ENCODE peak calls at places on chromosomes 13 and 19, in six cellular contexts. D is heart left ventricle, H is epithelial cell of esophagus, W is Caco-2, R is H9, Q is colonic mucosa. K is an unnamed sample.

GRCh38 chr13:31878955-31879354 is 139.6 kb downstream of the RXFP2 start:
- DNase-seq in Q (no peak), W (no peak), R (no peak), H (no peak), D (no peak), K (no peak)

GRCh38 chr19:3483226-3483628 is at the start of gene SMIM44:
- DNase-seq in H (no peak), R (no peak), D (no peak), Q (peak; percentile 52), W (no peak), K (no peak)

GRCh38 chr13:44786724-44787123 is 202.5 kb downstream of the NUFIP1 start:
- DNase-seq in H (no peak), W (no peak), R (no peak), D (no peak), Q (no peak), K (no peak)

GRCh38 chr19:3672993-3673392 is 27.3 kb downstream of the PIP5K1C start:
- DNase-seq in W (no peak), D (no peak), H (no peak), R (no peak), Q (no peak), K (no peak)

GRCh38 chr13:110125157-110125556 is 181.8 kb downstream of the COL4A1 start:
- DNase-seq in Q (no peak), R (no peak), W (no peak), D (no peak), H (no peak), K (no peak)

GRCh38 chr13:92346046-92346445 is 880.6 kb upstream of the GPC6 start:
- DNase-seq in W (no peak), Q (no peak), D (no peak), R (no peak), H (no peak), K (no peak)

GRCh38 chr19:56664511-56664910 is 7.0 kb downstream of the ZNF835 start:
- DNase-seq in H (no peak), Q (no peak), R (no peak), D (no peak), W (no peak), K (no peak)

GRCh38 chr19:7934766-7935165 is 8.7 kb downstream of the TIMM44 start:
- DNase-seq in H (no peak), Q (no peak), R (no peak), W (no peak), D (no peak), K (no peak)

GRCh38 chr19:2609389-2610116 is 92.9 kb downstream of the GNG7 start:
- DNase-seq in D (peak; percentile 28), H (no peak), R (no peak), Q (no peak), W (no peak), K (no peak)

GRCh38 chr19:36225219-36225892 is 10.4 kb downstream of the ZNF146 start:
- DNase-seq in W (no peak), Q (no peak), R (no peak), H (no peak), D (no peak), K (no peak)

GRCh38 chr13:37914781-37915391 is 45.3 kb upstream of the TRPC4 start:
- DNase-seq in D (no peak), R (peak; percentile 73), W (no peak), H (peak; percentile 93), Q (no peak), K (no peak)

GRCh38 chr13:92463134-92463533 is 763.5 kb upstream of the GPC6 start:
- DNase-seq in Q (peak; percentile 18), R (no peak), H (no peak), W (no peak), D (no peak), K (no peak)

GRCh38 chr19:2115324-2115723 is 18.6 kb downstream of the IZUMO4 start:
- DNase-seq in D (no peak), W (no peak), Q (no peak), R (no peak), H (no peak), K (no peak)

GRCh38 chr13:23984541-23984940 is 87.2 kb upstream of the C1QTNF9B start:
- DNase-seq in W (no peak), H (peak; percentile 69), D (no peak), Q (no peak), R (no peak), K (no peak)

GRCh38 chr13:24233351-24233901 is 72.9 kb downstream of the SPATA13 start:
- DNase-seq in H (no peak), W (no peak), D (no peak), R (no peak), Q (no peak), K (no peak)

GRCh38 chr13:37375724-37376123 is 222.8 kb downstream of the POSTN start:
- DNase-seq in Q (no peak), R (no peak), W (no peak), H (peak; percentile 57), D (no peak), K (no peak)

GRCh38 chr13:25118371-25118770 is 22.4 kb downstream of the PABPC3 start:
- DNase-seq in R (no peak), W (no peak), H (no peak), D (no peak), Q (no peak), K (no peak)

GRCh38 chr19:32224371-32225244 is 120.8 kb upstream of the ZNF507 start:
- DNase-seq in Q (peak; percentile 49), H (peak; percentile 37), R (peak; percentile 61), W (no peak), D (peak; percentile 75), K (peak; percentile 56)

GRCh38 chr13:46605089-46605488 is 52.1 kb downstream of the LRCH1 start:
- DNase-seq in W (no peak), Q (no peak), R (no peak), H (no peak), D (no peak), K (no peak)

GRCh38 chr13:39224841-39225240 is 186.6 kb downstream of the NHLRC3 start:
- DNase-seq in H (peak; percentile 66), W (no peak), R (no peak), D (no peak), Q (no peak), K (no peak)

GRCh38 chr19:991174-991931 is 7.2 kb downstream of the WDR18 start:
- DNase-seq in Q (peak; percentile 46), D (no peak), H (peak; percentile 74), R (peak; percentile 87), W (peak; percentile 78), K (peak; percentile 28)

GRCh38 chr19:33546656-33547055 is 25.1 kb upstream of the PEPD start:
- DNase-seq in W (no peak), D (no peak), Q (no peak), H (no peak), R (no peak), K (no peak)

GRCh38 chr19:611506-611869 is 21.8 kb downstream of the HCN2 start:
- DNase-seq in Q (no peak), W (no peak), H (peak; percentile 79), R (no peak), D (no peak), K (peak; percentile 21)

GRCh38 chr13:100175803-100176182 is 86.9 kb downstream of the PCCA start:
- DNase-seq in R (no peak), H (no peak), W (no peak), Q (no peak), D (no peak), K (no peak)

GRCh38 chr13:23679214-23679613 is 109.0 kb downstream of the TNFRSF19 start:
- DNase-seq in R (no peak), W (no peak), Q (no peak), H (peak; percentile 80), D (no peak), K (no peak)

GRCh38 chr19:44847144-44848035 is 1.3 kb downstream of the NECTIN2 start:
- DNase-seq in R (peak; percentile 81), H (peak; percentile 78), W (peak; percentile 92), Q (peak; percentile 86), D (peak; percentile 80), K (no peak)

GRCh38 chr13:67155898-67156717 is 74.0 kb downstream of the PCDH9 start:
- DNase-seq in H (no peak), D (no peak), R (no peak), W (no peak), Q (no peak), K (no peak)

GRCh38 chr19:54875506-54875905 is 1.5 kb downstream of the FCAR start:
- DNase-seq in H (no peak), W (no peak), R (no peak), D (no peak), Q (no peak), K (no peak)

GRCh38 chr19:2962018-2962670 is 15.2 kb upstream of the TLE6 start:
- DNase-seq in D (no peak), R (peak; percentile 62), H (peak; percentile 81), Q (peak; percentile 72), W (peak; percentile 55), K (peak; percentile 43)

GRCh38 chr13:74675185-74675584 is 541.0 kb upstream of the KLF12 start:
- DNase-seq in Q (no peak), H (peak; percentile 88), W (no peak), R (no peak), D (no peak), K (no peak)

GRCh38 chr13:73717632-73718031 is 416.6 kb downstream of the KLF12 start:
- DNase-seq in W (no peak), D (no peak), Q (no peak), H (peak; percentile 56), R (no peak), K (no peak)

GRCh38 chr19:2239771-2240770 is 3.4 kb downstream of the SF3A2 start:
- DNase-seq in H (no peak), Q (no peak), D (no peak), W (no peak), R (no peak), K (peak; percentile 47)

GRCh38 chr19:55319786-55320185 is 5.4 kb downstream of the TMEM150B start:
- DNase-seq in Q (no peak), H (peak; percentile 22), D (no peak), R (peak; percentile 92), W (peak; percentile 58), K (no peak)

GRCh38 chr19:32945260-32945659 is 26.5 kb downstream of the CEP89 start:
- DNase-seq in W (no peak), H (no peak), R (no peak), Q (no peak), D (no peak), K (no peak)

GRCh38 chr13:93789058-93789457 is 562.5 kb downstream of the GPC6 start:
- DNase-seq in Q (no peak), R (no peak), W (no peak), H (peak; percentile 49), D (no peak), K (no peak)

GRCh38 chr19:5623397-5624153 is 692 bp downstream of the SAFB start:
- DNase-seq in H (no peak), R (no peak), Q (peak; percentile 31), D (no peak), W (no peak), K (no peak)
- TF ChIP-seq CTCF in H (no peak), R (no peak), Q (no peak), D (no peak), W (no peak), K (no peak)

GRCh38 chr13:20684535-20684934 is 19.0 kb upstream of the IL17D start:
- DNase-seq in W (no peak), H (no peak), Q (no peak), D (no peak), R (no peak), K (no peak)
- TF ChIP-seq CTCF in W (no peak), H (no peak), Q (no peak), D (no peak), R (no peak), K (no peak)

GRCh38 chr13:27928353-27928804 is 8.6 kb downstream of the PDX1 start:
- DNase-seq in Q (no peak), D (no peak), W (no peak), R (no peak), H (no peak), K (no peak)
- TF ChIP-seq CTCF in Q (no peak), D (no peak), W (no peak), R (no peak), H (no peak), K (no peak)

GRCh38 chr19:6259312-6259861 is 20.4 kb downstream of the MLLT1 start:
- DNase-seq in W (no peak), D (no peak), Q (no peak), R (no peak), H (no peak), K (no peak)
- TF ChIP-seq CTCF in W (no peak), D (no peak), Q (no peak), R (no peak), H (no peak), K (no peak)

K was measured in CD8-positive, alpha-beta T cell.